ENCODE peak calls at places on chromosomes 16 and 17, in seven cellular contexts. N is CD8-positive, alpha-beta memory T cell; X is substantia nigra; E is Calu3; J is activated T-helper 2 cell treated with anti-CD3 and anti-CD28 coated beads, Interferon-gamma antibody, Interleukin-2, Interleukin-4, amounts not matched to agents 10 μg/mL and 5 μg/mL and 100 μg/mL, durations not matched to agents 14 hours and 24 hours and 36 hours; D is activated CD4-positive, alpha-beta memory T cell treated with anti-CD3 and anti-CD28 coated beads, Interleukin-2, amount 10 ng/mL, durations not matched to agents 7 days and 5 days; M is pulmonary artery endothelial cell. H is an unnamed sample.

GRCh38 chr17:73030501-73030911 is 62.0 kb downstream of the SLC39A11 start:
- DNase-seq in M (no peak), D (no peak), J (no peak), N (no peak), X (no peak), E (no peak), H (no peak)

GRCh38 chr17:77999413-78000173 is 41.1 kb downstream of the TNRC6C start:
- DNase-seq in M (no peak), N (no peak), J (no peak), D (no peak), X (no peak), E (no peak), H (no peak)

GRCh38 chr17:75109407-75110236 is at the start of gene ARMC7:
- DNase-seq in X (peak; percentile 84), J (peak; percentile 91), M (no peak), E (peak; percentile 95), N (peak; percentile 86), D (peak; percentile 92), H (peak; percentile 83)

GRCh38 chr17:29726721-29727252 is 104.1 kb upstream of the CORO6 start:
- DNase-seq in J (no peak), D (no peak), X (no peak), M (peak; percentile 94), N (peak; percentile 24), E (no peak), H (no peak)

GRCh38 chr16:84075376-84075775 is 32.8 kb upstream of the SLC38A8 start:
- DNase-seq in E (no peak), M (no peak), N (no peak), J (no peak), X (no peak), D (no peak), H (peak; percentile 82)

GRCh38 chr17:12342609-12343248 is 322.1 kb downstream of the MAP2K4 start:
- DNase-seq in M (no peak), E (peak; percentile 31), D (no peak), X (peak; percentile 0), N (no peak), J (no peak), H (no peak)

GRCh38 chr17:64313577-64313976 is 50.5 kb upstream of the TEX2 start:
- DNase-seq in M (no peak), J (no peak), X (no peak), E (no peak), D (no peak), N (no peak), H (no peak)

GRCh38 chr17:20066253-20066652 is 57.1 kb downstream of the SPECC1 start:
- DNase-seq in J (no peak), N (no peak), D (no peak), X (no peak), E (no peak), M (no peak), H (no peak)

GRCh38 chr17:37240381-37240780 is 135.4 kb upstream of the C17orf78 start:
- DNase-seq in J (no peak), X (no peak), E (no peak), D (no peak), M (no peak), N (no peak), H (no peak)

H was measured in putamen.